ENCODE peak calls at places on chromosomes 5 and 9, in eight cellular contexts. E is H1, U is transverse colon, P is suprapubic skin, F is stomach, D is SK-N-SH, Y is ovary, C is sigmoid colon. T is an unnamed sample. For H3K27me3, the result is how much of the 10 kb centered on the place peaks cover.

GRCh38 chr5:112384523-112384922 is 34.6 kb downstream of the EPB41L4A start:
- DNase-seq in E (no peak), C (no peak), D (no peak), P (no peak), Y (no peak), F (no peak), U (no peak), T (no peak)

GRCh38 chr9:91837982-91838731 is 111.9 kb downstream of the ROR2 start:
- DNase-seq in E (no peak), Y (peak), P (peak), U (peak), F (peak), C (peak), D (no peak), T (no peak)

GRCh38 chr5:57658009-57658408 is 175.4 kb upstream of the ACTBL2 start:
- DNase-seq in F (no peak), P (no peak), D (no peak), C (no peak), Y (no peak), E (no peak), U (no peak), T (no peak)

GRCh38 chr5:103394676-103395075 is 136.1 kb downstream of the MACIR start:
- DNase-seq in E (no peak), F (no peak), P (no peak), U (no peak), D (no peak), Y (no peak), C (no peak), T (no peak)

GRCh38 chr9:133538176-133538575 is 3.7 kb downstream of the ADAMTSL2 start:
- DNase-seq in C (no peak), Y (no peak), E (no peak), F (no peak), U (no peak), P (no peak), D (no peak), T (no peak)

GRCh38 chr9:114339130-114339908 is 9.7 kb downstream of the ORM2 start:
- DNase-seq in Y (peak), F (peak), U (peak), E (peak), D (peak), P (no peak), C (peak), T (no peak)

GRCh38 chr5:103490340-103490739 is 72.2 kb downstream of the NUDT12 start:
- DNase-seq in P (no peak), F (no peak), E (no peak), C (no peak), Y (no peak), U (no peak), D (no peak), T (no peak)

GRCh38 chr9:100652850-100653249 is 75.0 kb downstream of the CAVIN4 start:
- DNase-seq in E (no peak), Y (no peak), U (no peak), P (no peak), F (no peak), C (no peak), D (no peak), T (no peak)

GRCh38 chr9:112226091-112226490 is 51.0 kb upstream of the SUSD1 start:
- DNase-seq in F (no peak), C (no peak), U (no peak), P (no peak), Y (no peak), E (no peak), D (no peak), T (no peak)

GRCh38 chr5:33316773-33317172 is 124.0 kb upstream of the TARS1 start:
- DNase-seq in F (no peak), Y (no peak), E (no peak), D (no peak), P (no peak), U (no peak), C (no peak), T (no peak)

GRCh38 chr5:111572561-111572960 is 60.2 kb upstream of the STARD4 start:
- DNase-seq in U (no peak), Y (no peak), F (no peak), D (no peak), P (no peak), C (no peak), E (no peak), T (no peak)

GRCh38 chr5:179607449-179607931 is 16.0 kb downstream of the HNRNPH1 start:
- DNase-seq in C (peak), E (no peak), F (no peak), U (no peak), P (peak), D (no peak), Y (no peak), T (no peak)

GRCh38 chr5:1158647-1159340 is 42.6 kb upstream of the SLC6A19 start:
- DNase-seq in C (no peak), F (no peak), Y (no peak), U (no peak), E (no peak), D (no peak), P (no peak), T (no peak)

GRCh38 chr5:157963244-157963643 is 104.3 kb upstream of the CLINT1 start:
- DNase-seq in F (no peak), U (no peak), Y (no peak), D (no peak), P (no peak), E (no peak), C (no peak), T (no peak)

GRCh38 chr5:88886756-88887741 is 4.1 kb upstream of the MEF2C start:
- DNase-seq in U (no peak), Y (no peak), D (no peak), F (no peak), P (no peak), E (no peak), C (no peak), T (no peak)
- H3K27me3 ChIP-seq in U (under half), Y (under half), D (under half), F (under half), P (under half), E (under half), C (under half), T (under half)

GRCh38 chr5:42840842-42841574 is 29.3 kb upstream of the SELENOP start:
- DNase-seq in P (no peak), Y (no peak), U (no peak), C (no peak), E (no peak), F (no peak), D (no peak), T (no peak)
- H3K27ac ChIP-seq in P (peak), Y (peak), U (peak), C (peak), E (no peak), F (peak), D (no peak), T (peak)

GRCh38 chr5:9894571-9895304 is 264.6 kb upstream of the TAS2R1 start:
- DNase-seq in C (no peak), U (no peak), D (no peak), Y (no peak), E (no peak), P (no peak), F (no peak), T (no peak)

GRCh38 chr5:9903806-9904205 is 273.7 kb upstream of the TAS2R1 start:
- DNase-seq in P (no peak), D (no peak), F (no peak), Y (no peak), E (no peak), U (no peak), C (no peak), T (no peak)

GRCh38 chr5:9892696-9893095 is 262.5 kb upstream of the TAS2R1 start:
- DNase-seq in P (no peak), D (no peak), E (no peak), F (no peak), U (no peak), Y (no peak), C (no peak), T (no peak)

GRCh38 chr5:9895305-9895650 is 265.1 kb upstream of the TAS2R1 start:
- DNase-seq in P (no peak), U (no peak), C (no peak), E (no peak), Y (no peak), F (no peak), D (no peak), T (no peak)

DNA sequence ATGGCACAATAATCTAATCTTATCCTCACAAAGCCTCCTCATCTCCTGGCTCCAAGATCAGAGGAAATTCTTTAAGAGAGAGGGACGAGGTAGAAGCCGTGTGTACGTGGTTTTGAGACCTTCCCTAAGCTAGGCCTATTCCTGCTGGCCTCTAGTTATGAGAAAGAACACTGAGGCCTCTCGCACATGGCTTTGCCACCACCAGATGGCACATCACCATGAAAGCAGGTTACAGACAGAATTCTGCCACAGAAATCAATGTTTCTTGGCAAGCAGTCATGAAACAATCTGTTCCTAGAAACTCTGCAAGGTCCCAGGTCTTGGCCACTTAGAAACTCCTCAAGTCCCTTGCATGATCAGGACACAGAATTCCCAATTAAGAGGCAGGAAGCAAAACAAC is 268.2 kb upstream of the TAS2R1 start:
- DNase-seq in P (no peak), C (no peak), U (peak), D (peak), F (no peak), Y (no peak), E (no peak), T (no peak)
- TF ChIP-seq EP300 in P (no peak), C (no peak), U (no peak), D (no peak), F (no peak), Y (no peak), E (no peak), T (no peak)

DNA sequence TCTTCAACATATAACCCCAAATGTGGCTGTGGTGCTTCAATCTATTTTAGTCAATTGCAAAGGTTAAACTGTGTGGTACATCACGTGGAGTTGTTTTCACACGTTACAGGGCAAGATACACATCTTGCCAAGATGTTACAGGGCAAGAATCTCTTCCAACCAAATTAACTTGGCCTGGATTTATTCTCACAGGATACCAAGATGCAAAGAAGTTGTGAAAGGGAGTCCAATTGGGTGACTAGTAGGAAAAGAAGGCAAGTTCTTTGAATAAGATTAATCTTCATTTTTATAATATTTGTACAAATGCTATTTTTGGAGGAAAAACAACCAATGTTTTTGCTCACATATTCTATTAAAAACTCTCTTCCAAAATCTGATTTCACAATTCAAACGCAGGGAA is 4.8 kb upstream of the IFNA8 start:
- DNase-seq in C (no peak), F (no peak), Y (no peak), P (no peak), E (no peak), D (no peak), U (no peak), T (no peak)
- H3K27me3 ChIP-seq in C (under half), F (under half), Y (under half), P (under half), E (under half), D (under half), U (under half), T (under half)

DNA sequence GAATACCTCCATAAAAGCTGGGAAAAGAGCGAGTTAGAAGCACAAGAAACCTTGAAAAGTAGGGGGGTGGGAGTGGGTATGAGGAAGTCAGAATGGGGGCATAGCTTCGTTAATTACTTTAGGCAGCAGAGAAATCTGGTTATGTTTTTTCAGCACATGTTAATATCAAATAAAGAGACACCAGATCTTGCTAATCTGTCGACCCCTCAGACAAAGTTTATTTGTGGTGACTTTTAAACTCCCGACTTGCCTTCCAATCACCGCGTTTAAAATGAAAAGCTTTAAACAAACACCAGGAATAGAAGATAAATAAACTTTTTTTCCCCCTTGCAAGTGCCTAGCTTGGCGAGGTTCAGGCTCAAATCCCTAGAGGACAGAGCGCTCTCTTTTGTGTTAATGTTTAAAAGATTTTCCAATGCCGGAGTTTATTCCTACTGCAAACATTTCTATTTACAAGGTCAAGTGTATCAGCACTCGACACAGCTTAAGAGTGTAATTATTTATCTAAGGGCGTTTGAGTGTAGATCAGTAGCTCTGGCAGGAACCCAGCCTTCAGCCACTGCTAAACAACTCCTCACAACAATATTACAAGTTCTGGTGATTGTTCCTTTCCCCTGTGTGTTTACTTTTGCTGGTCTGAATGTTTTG is 4.0 kb downstream of the GAS1 start:
- DNase-seq in E (no peak), P (no peak), F (peak), C (peak), D (no peak), Y (peak), U (no peak), T (no peak)
- H3K27ac ChIP-seq in E (no peak), P (peak), F (peak), C (peak), D (peak), Y (peak), U (peak), T (no peak)

GRCh38 chr5:170571885-170572284 is 68.1 kb downstream of the KCNIP1 start:
- DNase-seq in E (no peak), Y (no peak), U (no peak), P (no peak), C (no peak), D (no peak), F (no peak), T (no peak)

GRCh38 chr5:170572453-170572852 is 68.6 kb downstream of the KCNIP1 start:
- DNase-seq in E (no peak), Y (no peak), D (no peak), C (no peak), F (no peak), U (no peak), P (no peak), T (no peak)

GRCh38 chr5:170569101-170569500 is 65.3 kb downstream of the KCNIP1 start:
- DNase-seq in D (no peak), U (no peak), E (no peak), Y (no peak), C (no peak), F (no peak), P (no peak), T (no peak)

GRCh38 chr5:170571331-170571731 is 67.5 kb downstream of the KCNIP1 start:
- DNase-seq in F (no peak), C (no peak), P (no peak), E (no peak), U (no peak), D (no peak), Y (no peak), T (no peak)

GRCh38 chr5:170570492-170570891 is 66.7 kb downstream of the KCNIP1 start:
- DNase-seq in Y (no peak), D (no peak), U (no peak), C (no peak), E (no peak), F (no peak), P (no peak), T (no peak)
- TF ChIP-seq EP300 in Y (no peak), D (no peak), U (no peak), C (no peak), E (no peak), F (no peak), P (no peak), T (no peak)

GRCh38 chr5:181047921-181048320 is 7.9 kb downstream of the BTNL9 start:
- DNase-seq in U (no peak), C (no peak), Y (no peak), F (no peak), D (no peak), E (no peak), P (peak), T (no peak)
- H3K27me3 ChIP-seq in U (half or more), C (half or more), Y (under half), F (under half), D (half or more), E (under half), P (half or more), T (half or more)